ENCODE peak calls at places on chromosomes 4 and X, in four cellular contexts. C is brain microvascular endothelial cell, X is transverse colon, M is BE2C. S is an unnamed sample.

GRCh38 chr4:68184923-68185322 is 55.3 kb upstream of the TMPRSS11F start:
- DNase-seq in C (no peak), X (no peak), M (no peak), S (no peak)

GRCh38 chr4:124803641-124804040 is 91.1 kb upstream of the ANKRD50 start:
- DNase-seq in C (peak; percentile 32), X (no peak), M (no peak), S (no peak)

GRCh38 chrX:48999030-48999429 is 3.0 kb downstream of the GRIPAP1 start:
- DNase-seq in C (no peak), X (no peak), M (no peak), S (no peak)

GRCh38 chr4:24209891-24210290 is 320.0 kb upstream of the PPARGC1A start:
- DNase-seq in C (no peak), X (no peak), M (no peak), S (no peak)

GRCh38 chr4:125313497-125313896 is 1.3 kb upstream of the FAT4 start:
- DNase-seq in C (peak; percentile 90), X (no peak), M (peak; percentile 60), S (peak; percentile 44)

GRCh38 chr4:18568600-18568999 is 547.0 kb upstream of the LCORL start:
- DNase-seq in C (no peak), X (no peak), M (no peak), S (no peak)

GRCh38 chr4:113327513-113327912 is 278.1 kb downstream of the ANK2 start:
- DNase-seq in C (no peak), X (no peak), M (no peak), S (no peak)

GRCh38 chr4:168917150-168917779 is 92.8 kb downstream of the CBR4 start:
- DNase-seq in C (peak; percentile 24), X (no peak), M (no peak), S (no peak)

GRCh38 chr4:3303840-3304715 is 11.3 kb downstream of the RGS12 start:
- DNase-seq in C (no peak), X (no peak), M (peak; percentile 17), S (no peak)

GRCh38 chrX:21959362-21960051 is 19.0 kb downstream of the SMS start:
- DNase-seq in C (no peak), X (no peak), M (no peak), S (no peak)

GRCh38 chr4:189021831-189022230 is 882.6 kb downstream of the TRIML1 start:
- DNase-seq in C (peak; percentile 45), X (no peak), M (peak; percentile 30), S (no peak)

GRCh38 chr4:7166981-7167700 is 25.2 kb upstream of the SORCS2 start:
- DNase-seq in C (no peak), X (peak; percentile 30), M (no peak), S (no peak)

GRCh38 chrX:19811807-19812604 is 75.4 kb downstream of the SH3KBP1 start:
- DNase-seq in C (peak; percentile 60), X (no peak), M (no peak), S (no peak)

GRCh38 chr4:8854866-8855265 is 16.8 kb downstream of the HMX1 start:
- DNase-seq in C (peak; percentile 20), X (no peak), M (peak; percentile 51), S (no peak)

GRCh38 chrX:55196688-55197087 is 23.5 kb upstream of the PAGE5 start:
- DNase-seq in C (no peak), X (no peak), M (no peak), S (no peak)

GRCh38 chrX:118975831-118976598 is 1.6 kb downstream of the LONRF3 start:
- DNase-seq in C (no peak), X (peak; percentile 78), M (peak; percentile 13), S (peak; percentile 44)

GRCh38 chr4:37793562-37793961 is 32.9 kb upstream of the PGM2 start:
- DNase-seq in C (peak; percentile 13), X (no peak), M (peak; percentile 15), S (no peak)

GRCh38 chr4:185567828-185568442 is 32.6 kb upstream of the PDLIM3 start:
- DNase-seq in C (peak; percentile 45), X (peak; percentile 44), M (peak; percentile 45), S (no peak)

GRCh38 chr4:71074452-71075299 is 81.2 kb downstream of the DCK start:
- DNase-seq in C (peak; percentile 31), X (peak; percentile 12), M (no peak), S (no peak)

GRCh38 chrX:48488034-48488433 is 12.0 kb downstream of the FTSJ1 start:
- DNase-seq in C (no peak), X (no peak), M (no peak), S (no peak)

GRCh38 chr4:37682701-37683401 is 3.3 kb downstream of the RELL1 start:
- DNase-seq in C (peak; percentile 29), X (no peak), M (no peak), S (no peak)

GRCh38 chr4:15920723-15921591 is 17.6 kb downstream of the FGFBP1 start:
- DNase-seq in C (peak; percentile 100), X (peak; percentile 66), M (peak; percentile 12), S (no peak)

GRCh38 chr4:16598241-16599224 is 299.9 kb downstream of the LDB2 start:
- DNase-seq in C (peak; percentile 56), X (no peak), M (no peak), S (no peak)

GRCh38 chr4:80266267-80266901 is at the start of gene FGF5:
- DNase-seq in C (peak; percentile 90), X (peak; percentile 36), M (peak; percentile 48), S (peak; percentile 71)

GRCh38 chrX:123731987-123732678 is 719 bp downstream of the THOC2 start:
- DNase-seq in C (no peak), X (peak; percentile 16), M (peak; percentile 13), S (peak; percentile 42)

GRCh38 chr4:152935661-152936445 is at the start of gene FHDC1:
- DNase-seq in C (no peak), X (peak; percentile 89), M (peak; percentile 60), S (peak; percentile 79)

GRCh38 chr4:53315300-53315699 is 50.6 kb downstream of the SCFD2 start:
- DNase-seq in C (no peak), X (peak; percentile 22), M (no peak), S (no peak)

GRCh38 chrX:103733017-103733416 is 22.3 kb downstream of the TMEM31 start:
- DNase-seq in C (no peak), X (no peak), M (peak; percentile 12), S (no peak)

GRCh38 chr4:82780398-82781231 is 18.0 kb downstream of the SCD5 start:
- DNase-seq in C (peak; percentile 87), X (peak; percentile 72), M (peak; percentile 97), S (no peak)
- TF ChIP-seq CTCF in C (peak; percentile 22), X (no peak), M (no peak), S (no peak)

GRCh38 chr4:14667624-14668295 is 334.5 kb upstream of the CPEB2 start:
- DNase-seq in C (peak; percentile 48), X (no peak), M (no peak), S (no peak)
- TF ChIP-seq CTCF in C (no peak), X (no peak), M (no peak), S (no peak)

GRCh38 chrX:115419094-115419493 is 129.6 kb downstream of the LUZP4 start:
- DNase-seq in C (peak; percentile 16), X (no peak), M (no peak), S (no peak)
- TF ChIP-seq CTCF in C (no peak), X (no peak), M (no peak), S (no peak)

GRCh38 chr4:87108142-87108546 is 112.3 kb downstream of the KLHL8 start:
- DNase-seq in C (peak; percentile 90), X (no peak), M (peak; percentile 81), S (no peak)
- TF ChIP-seq CTCF in C (peak; percentile 32), X (no peak), M (no peak), S (no peak)

DNA sequence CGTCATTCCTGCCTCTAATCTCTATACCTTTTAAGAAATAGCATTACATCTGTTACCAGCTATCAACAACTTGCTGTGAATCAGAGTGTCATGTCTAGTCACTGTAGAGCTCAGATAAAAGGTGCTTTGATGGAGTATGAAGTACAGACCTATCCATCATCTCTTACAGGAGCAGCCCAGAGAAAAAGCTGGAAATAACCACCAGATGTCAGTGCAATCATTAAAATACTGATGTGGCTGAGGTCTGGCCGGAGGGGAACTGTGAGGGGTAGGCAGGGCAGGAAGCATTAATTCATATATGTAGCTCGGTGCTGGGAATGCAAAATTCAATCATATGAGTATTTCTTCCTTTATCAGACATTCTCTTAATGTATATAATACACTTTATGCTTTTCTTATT is 100.6 kb downstream of the AKAP4 start:
- DNase-seq in C (no peak), X (no peak), M (peak; percentile 44), S (no peak)
- TF ChIP-seq CTCF in C (peak; percentile 26), X (peak; percentile 50), M (peak; percentile 61), S (no peak)

GRCh38 chr4:130257271-130257670 is 1161.3 kb downstream of the C4orf33 start:
- DNase-seq in C (peak; percentile 88), X (no peak), M (no peak), S (no peak)
- TF ChIP-seq CTCF in C (peak; percentile 19), X (no peak), M (peak; percentile 5), S (no peak)

S was measured in nephron progenitor cell.